ENCODE peak calls at places on chromosomes 11 and 22, in four cellular contexts. One of them, this sample, is unnamed.

GRCh38 chr22:31828739-31829138 is 74.9 kb downstream of the DEPDC5 start:
- DNase-seq in D341Med: no peak
- DNase-seq in lower leg skin: no peak
- DNase-seq in endodermal cell: no peak
- DNase-seq in this sample: no peak

GRCh38 chr11:115670538-115671200 is 166.5 kb upstream of the CADM1 start:
- DNase-seq in D341Med: no peak
- DNase-seq in lower leg skin: no peak
- DNase-seq in endodermal cell: no peak
- DNase-seq in this sample: peak; percentile 12

GRCh38 chr11:2564588-2565440 is 120.0 kb downstream of the KCNQ1 start:
- DNase-seq in D341Med: no peak
- DNase-seq in lower leg skin: no peak
- DNase-seq in endodermal cell: peak; percentile 17
- DNase-seq in this sample: no peak

GRCh38 chr22:23182289-23183106 is 2.2 kb downstream of the BCR start:
- DNase-seq in D341Med: no peak
- DNase-seq in lower leg skin: no peak
- DNase-seq in endodermal cell: peak; percentile 61
- DNase-seq in this sample: peak; percentile 58

GRCh38 chr22:45529097-45529496 is 26.4 kb downstream of the FBLN1 start:
- DNase-seq in D341Med: no peak
- DNase-seq in lower leg skin: no peak
- DNase-seq in endodermal cell: no peak
- DNase-seq in this sample: no peak

GRCh38 chr11:110173775-110174644 is 80.8 kb downstream of the ZC3H12C start:
- DNase-seq in D341Med: peak; percentile 68
- DNase-seq in lower leg skin: peak; percentile 90
- DNase-seq in endodermal cell: peak; percentile 92
- DNase-seq in this sample: peak; percentile 50

GRCh38 chr11:61023086-61024035 is 51.9 kb downstream of the CD6 start:
- DNase-seq in D341Med: no peak
- DNase-seq in lower leg skin: no peak
- DNase-seq in endodermal cell: no peak
- DNase-seq in this sample: no peak

GRCh38 chr11:112822478-112823274 is 138.5 kb upstream of the NCAM1 start:
- DNase-seq in D341Med: peak; percentile 87
- DNase-seq in lower leg skin: no peak
- DNase-seq in endodermal cell: peak; percentile 93
- DNase-seq in this sample: peak; percentile 97

GRCh38 chr11:75270896-75271415 is 30.4 kb downstream of the TPBGL start:
- DNase-seq in D341Med: peak; percentile 55
- DNase-seq in lower leg skin: peak; percentile 10
- DNase-seq in endodermal cell: peak; percentile 41
- DNase-seq in this sample: peak; percentile 28

GRCh38 chr22:42717197-42717967 is 3.3 kb downstream of the A4GALT start:
- DNase-seq in D341Med: peak; percentile 25
- DNase-seq in lower leg skin: no peak
- DNase-seq in endodermal cell: peak; percentile 90
- DNase-seq in this sample: peak; percentile 56

GRCh38 chr11:70628881-70629844 is 230.8 kb downstream of the CTTN start:
- DNase-seq in D341Med: no peak
- DNase-seq in lower leg skin: peak; percentile 92
- DNase-seq in endodermal cell: no peak
- DNase-seq in this sample: no peak

GRCh38 chr11:84430661-84431060 is 1144.5 kb upstream of the CCDC90B start:
- DNase-seq in D341Med: peak; percentile 27
- DNase-seq in lower leg skin: no peak
- DNase-seq in endodermal cell: peak; percentile 79
- DNase-seq in this sample: peak; percentile 73

GRCh38 chr11:64585150-64585549 is 5.9 kb upstream of the SLC22A12 start:
- DNase-seq in D341Med: no peak
- DNase-seq in lower leg skin: no peak
- DNase-seq in endodermal cell: no peak
- DNase-seq in this sample: no peak